ENCODE peak calls at places on chromosomes 7 and 10, in four cellular contexts. N is H54, A is NCI-H748 treated with DMSO at 0.1 percent for 48 hours, Y is adrenal gland. V is an unnamed sample.

GRCh38 chr10:75137533-75138438 is 26.3 kb downstream of the SAMD8 start:
- DNase-seq in N (peak), Y (no peak), A (no peak), V (no peak)

GRCh38 chr10:46231087-46231486 is 55.7 kb upstream of the ANTXRL start:
- DNase-seq in Y (no peak), N (no peak), A (no peak), V (no peak)

GRCh38 chr7:143367972-143368371 is 5.5 kb upstream of the FAM131B start:
- DNase-seq in Y (no peak), N (peak), A (no peak), V (no peak)

GRCh38 chr10:10591682-10592412 is 425.8 kb upstream of the CELF2 start:
- DNase-seq in A (peak), N (no peak), Y (no peak), V (no peak)

GRCh38 chr7:140033779-140034363 is 28.9 kb downstream of the PARP12 start:
- DNase-seq in A (no peak), N (no peak), Y (no peak), V (no peak)

GRCh38 chr10:79483948-79484347 is 28.4 kb upstream of the EIF5AL1 start:
- DNase-seq in Y (peak), A (no peak), N (no peak), V (no peak)

GRCh38 chr7:137073571-137074325 is 205.3 kb downstream of the CHRM2 start:
- DNase-seq in A (no peak), N (no peak), Y (no peak), V (no peak)

GRCh38 chr10:11018426-11018818 is 750 bp downstream of the CELF2 start:
- DNase-seq in Y (no peak), N (no peak), A (no peak), V (no peak)

GRCh38 chr7:156759143-156759542 is 118.6 kb downstream of the RNF32 start:
- DNase-seq in N (no peak), A (no peak), Y (no peak), V (no peak)

GRCh38 chr7:22588396-22588795 is 88.4 kb upstream of the STEAP1B start:
- DNase-seq in N (no peak), A (no peak), Y (no peak), V (no peak)

GRCh38 chr7:140059288-140060242 is 3.2 kb downstream of the PARP12 start:
- DNase-seq in Y (peak), A (no peak), N (peak), V (peak)

GRCh38 chr7:120919466-120919865 is 31.1 kb upstream of the ING3 start:
- DNase-seq in A (no peak), Y (no peak), N (no peak), V (no peak)

GRCh38 chr7:66748127-66748511 is 7.6 kb downstream of the RABGEF1 start:
- DNase-seq in N (no peak), Y (no peak), A (no peak), V (no peak)

GRCh38 chr7:151451626-151452025 is 11.7 kb upstream of the CRYGN start:
- DNase-seq in N (no peak), Y (no peak), A (no peak), V (no peak)

GRCh38 chr7:92133737-92134270 is 473 bp downstream of the CYP51A1 start:
- DNase-seq in A (peak), Y (peak), N (peak), V (peak)

GRCh38 chr10:96764345-96764744 is 44.0 kb upstream of the PIK3AP1 start:
- DNase-seq in Y (no peak), A (no peak), N (no peak), V (no peak)

GRCh38 chr7:29950480-29950879 is 39.1 kb downstream of the SCRN1 start:
- DNase-seq in N (no peak), Y (no peak), A (no peak), V (no peak)

GRCh38 chr7:26097837-26098668 is 53.9 kb upstream of the NFE2L3 start:
- DNase-seq in N (no peak), A (no peak), Y (no peak), V (no peak)

GRCh38 chr7:24057243-24057642 is 226.7 kb upstream of the NPY start:
- DNase-seq in A (no peak), N (peak), Y (no peak), V (no peak)

GRCh38 chr10:71015674-71016073 is 127.3 kb upstream of the PCBD1 start:
- DNase-seq in A (no peak), Y (no peak), N (no peak), V (no peak)

GRCh38 chr10:75717126-75717916 is 285.9 kb downstream of the LRMDA start:
- DNase-seq in A (no peak), Y (no peak), N (no peak), V (no peak)

GRCh38 chr10:102930720-102931119 is 12.6 kb downstream of the CNNM2 start:
- DNase-seq in A (no peak), Y (no peak), N (no peak), V (no peak)

GRCh38 chr10:133484818-133485217 is 31.1 kb downstream of the SCART1 start:
- DNase-seq in Y (no peak), A (no peak), N (no peak), V (no peak)

GRCh38 chr7:154919324-154920222 is 83.4 kb downstream of the PAXIP1 start:
- DNase-seq in N (no peak), Y (no peak), A (no peak), V (no peak)

GRCh38 chr7:43648725-43649406 is 66.0 kb downstream of the STK17A start:
- DNase-seq in Y (no peak), N (no peak), A (no peak), V (no peak)

GRCh38 chr10:110793887-110794286 is 77.8 kb upstream of the PDCD4 start:
- DNase-seq in A (no peak), N (no peak), Y (no peak), V (no peak)

GRCh38 chr7:157433628-157434027 is 96.8 kb downstream of the DNAJB6 start:
- DNase-seq in Y (no peak), A (no peak), N (no peak), V (no peak)

GRCh38 chr7:159023746-159024145 is 120.9 kb downstream of the VIPR2 start:
- DNase-seq in N (no peak), A (no peak), Y (no peak), V (no peak)

GRCh38 chr10:43205681-43206390 is 61.0 kb downstream of the RASGEF1A start:
- DNase-seq in A (no peak), Y (no peak), N (no peak), V (no peak)

GRCh38 chr10:50992356-50992866 is 81.9 kb upstream of the PRKG1 start:
- DNase-seq in A (no peak), Y (no peak), N (no peak), V (no peak)

GRCh38 chr7:157825325-157825724 is 488.5 kb downstream of the DNAJB6 start:
- DNase-seq in A (no peak), N (peak), Y (no peak), V (no peak)

V was measured in NCI-H1105 treated with DMSO at 0.1 percent for 48 hours.